ENCODE peak calls at places on chromosomes 3 and 15, in four cellular contexts. W is stimulated activated CD8-positive, alpha-beta memory T cell treated with anti-CD3 and anti-CD28 coated beads, Interleukin-4, amount 100 ng/mL, for 4 hours; Y is NCI-H1092; U is T follicular helper cell. L is an unnamed sample.

GRCh38 chr3:177928156-177928555 is 608.1 kb upstream of the KCNMB2 start:
- DNase-seq in W (no peak), Y (no peak), U (no peak), L (peak)

GRCh38 chr3:98563661-98564281 is 29.6 kb downstream of the CPOX start:
- DNase-seq in W (no peak), Y (no peak), U (no peak), L (peak)

GRCh38 chr3:45551214-45552010 is 43.1 kb upstream of the LIMD1 start:
- DNase-seq in W (no peak), Y (no peak), U (no peak), L (peak)

GRCh38 chr3:120673116-120673515 is 8.9 kb downstream of the HGD start:
- DNase-seq in W (no peak), Y (no peak), U (no peak), L (no peak)

GRCh38 chr15:73697033-73697467 is 12.9 kb downstream of the CD276 start:
- DNase-seq in W (peak), Y (peak), U (peak), L (peak)

GRCh38 chr15:78457101-78457500 is 19.1 kb downstream of the IREB2 start:
- DNase-seq in W (no peak), Y (peak), U (no peak), L (peak)

GRCh38 chr3:13537926-13538325 is 11.0 kb upstream of the FBLN2 start:
- DNase-seq in W (no peak), Y (no peak), U (no peak), L (peak)

GRCh38 chr3:152225176-152225575 is 43.6 kb upstream of the MBNL1 start:
- DNase-seq in W (no peak), Y (no peak), U (no peak), L (no peak)

GRCh38 chr3:179750720-179751328 is 98.0 kb downstream of the USP13 start:
- DNase-seq in W (no peak), Y (no peak), U (no peak), L (peak)

GRCh38 chr3:38738630-38739395 is 77.2 kb downstream of the SCN10A start:
- DNase-seq in W (no peak), Y (peak), U (no peak), L (peak)

GRCh38 chr15:59991919-59992318 is 12.2 kb upstream of the FOXB1 start:
- DNase-seq in W (no peak), Y (peak), U (no peak), L (no peak)

GRCh38 chr3:152737021-152737908 is 97.7 kb upstream of the P2RY1 start:
- DNase-seq in W (no peak), Y (no peak), U (no peak), L (peak)

GRCh38 chr15:40939909-40940801 is 11.0 kb downstream of the DLL4 start:
- DNase-seq in W (no peak), Y (no peak), U (no peak), L (no peak)

GRCh38 chr3:162338514-162338913 is 841.9 kb downstream of the OTOL1 start:
- DNase-seq in W (no peak), Y (no peak), U (no peak), L (no peak)

GRCh38 chr3:112302061-112302830 is 8.2 kb upstream of the SLC9C1 start:
- DNase-seq in W (no peak), Y (no peak), U (no peak), L (no peak)

GRCh38 chr3:71551286-71551919 is 32.1 kb downstream of the FOXP1 start:
- DNase-seq in W (no peak), Y (no peak), U (no peak), L (peak)

GRCh38 chr3:53347261-53348064 is at the start of gene DCP1A:
- DNase-seq in W (peak), Y (peak), U (peak), L (peak)

L was measured in AG20443.